ENCODE peak calls at places on chromosomes 6 and 20, in nine cellular contexts. C is GM23338, N is stomach, O is upper lobe of left lung, T is spleen, E is Panc1, U is SK-N-SH, V is breast epithelium, J is endothelial cell of umbilical vein. D is an unnamed sample.

GRCh38 chr6:39362487-39362865 is 40.0 kb upstream of the KCNK16 start:
- DNase-seq in C (peak; percentile 48), N (no peak), O (no peak), T (no peak), E (no peak), U (peak; percentile 50), V (no peak), J (no peak), D (no peak)

GRCh38 chr20:57746832-57747404 is 37.1 kb upstream of the PMEPA1 start:
- DNase-seq in C (no peak), N (no peak), O (no peak), T (peak; percentile 39), E (no peak), U (peak; percentile 70), V (no peak), J (no peak), D (no peak)

GRCh38 chr20:20820780-20821495 is 108.5 kb upstream of the RALGAPA2 start:
- DNase-seq in C (no peak), N (no peak), O (no peak), T (no peak), E (no peak), U (no peak), V (no peak), J (no peak), D (no peak)

GRCh38 chr6:148999921-149000589 is 253.2 kb downstream of the UST start:
- DNase-seq in C (no peak), N (peak; percentile 38), O (peak; percentile 63), T (no peak), E (no peak), U (no peak), V (peak; percentile 44), J (peak; percentile 53), D (no peak)

GRCh38 chr6:7468382-7469081 is 72.9 kb upstream of the DSP start:
- DNase-seq in C (no peak), N (no peak), O (no peak), T (no peak), E (no peak), U (peak; percentile 75), V (no peak), J (peak; percentile 21), D (no peak)

GRCh38 chr20:35601990-35602389 is 13.6 kb upstream of the SPAG4 start:
- DNase-seq in C (no peak), N (no peak), O (no peak), T (no peak), E (no peak), U (no peak), V (no peak), J (no peak), D (no peak)

GRCh38 chr6:170207586-170207985 is 83.3 kb downstream of the DLL1 start:
- DNase-seq in C (no peak), N (peak; percentile 8), O (no peak), T (peak; percentile 41), E (no peak), U (no peak), V (peak; percentile 10), J (no peak), D (no peak)

GRCh38 chr6:87573307-87574024 is 16.3 kb downstream of the RARS2 start:
- DNase-seq in C (no peak), N (no peak), O (no peak), T (no peak), E (no peak), U (no peak), V (no peak), J (no peak), D (no peak)

GRCh38 chr6:35611235-35611634 is 77.5 kb downstream of the FKBP5 start:
- DNase-seq in C (peak; percentile 39), N (no peak), O (no peak), T (no peak), E (no peak), U (no peak), V (no peak), J (no peak), D (no peak)

GRCh38 chr6:85192596-85192995 is 257.3 kb upstream of the NT5E start:
- DNase-seq in C (no peak), N (no peak), O (no peak), T (no peak), E (no peak), U (no peak), V (no peak), J (no peak), D (no peak)

GRCh38 chr6:43060755-43061633 is 1.6 kb downstream of the KLC4 start:
- DNase-seq in C (no peak), N (no peak), O (no peak), T (no peak), E (no peak), U (no peak), V (no peak), J (no peak), D (no peak)

GRCh38 chr6:112311950-112312547 is 35.1 kb upstream of the RFPL4B start:
- DNase-seq in C (peak; percentile 59), N (no peak), O (no peak), T (no peak), E (peak; percentile 25), U (peak; percentile 54), V (no peak), J (peak; percentile 51), D (no peak)

GRCh38 chr20:60466683-60467022 is 508.4 kb downstream of the CDH26 start:
- DNase-seq in C (no peak), N (no peak), O (no peak), T (no peak), E (no peak), U (no peak), V (no peak), J (no peak), D (no peak)

GRCh38 chr6:168124921-168125320 is 45.9 kb upstream of the FRMD1 start:
- DNase-seq in C (no peak), N (no peak), O (peak; percentile 16), T (peak; percentile 50), E (no peak), U (no peak), V (peak; percentile 5), J (no peak), D (no peak)

GRCh38 chr6:12656841-12657435 is 59.6 kb upstream of the PHACTR1 start:
- DNase-seq in C (no peak), N (no peak), O (no peak), T (no peak), E (no peak), U (no peak), V (no peak), J (no peak), D (no peak)

GRCh38 chr6:46378882-46379405 is 112.3 kb downstream of the RCAN2 start:
- DNase-seq in C (no peak), N (no peak), O (no peak), T (no peak), E (no peak), U (no peak), V (no peak), J (no peak), D (no peak)

GRCh38 chr20:21900431-21900830 is 195.0 kb downstream of the PAX1 start:
- DNase-seq in C (no peak), N (no peak), O (no peak), T (no peak), E (no peak), U (no peak), V (no peak), J (no peak), D (no peak)

GRCh38 chr20:24806896-24807676 is 142.0 kb upstream of the CST7 start:
- DNase-seq in C (no peak), N (no peak), O (no peak), T (peak; percentile 61), E (no peak), U (no peak), V (no peak), J (no peak), D (no peak)

GRCh38 chr6:11006060-11006459 is 38.0 kb downstream of the ELOVL2 start:
- DNase-seq in C (no peak), N (no peak), O (no peak), T (no peak), E (no peak), U (no peak), V (no peak), J (no peak), D (no peak)

GRCh38 chr6:32152414-32153251 is 894 bp upstream of the PRRT1 start:
- DNase-seq in C (peak; percentile 44), N (peak; percentile 28), O (no peak), T (no peak), E (no peak), U (peak; percentile 48), V (no peak), J (peak; percentile 30), D (no peak)
- TF ChIP-seq POLR2AphosphoS5 in C (no peak), N (no peak), O (no peak), T (no peak), E (no peak), U (no peak), V (no peak), J (no peak), D (no peak)

DNA sequence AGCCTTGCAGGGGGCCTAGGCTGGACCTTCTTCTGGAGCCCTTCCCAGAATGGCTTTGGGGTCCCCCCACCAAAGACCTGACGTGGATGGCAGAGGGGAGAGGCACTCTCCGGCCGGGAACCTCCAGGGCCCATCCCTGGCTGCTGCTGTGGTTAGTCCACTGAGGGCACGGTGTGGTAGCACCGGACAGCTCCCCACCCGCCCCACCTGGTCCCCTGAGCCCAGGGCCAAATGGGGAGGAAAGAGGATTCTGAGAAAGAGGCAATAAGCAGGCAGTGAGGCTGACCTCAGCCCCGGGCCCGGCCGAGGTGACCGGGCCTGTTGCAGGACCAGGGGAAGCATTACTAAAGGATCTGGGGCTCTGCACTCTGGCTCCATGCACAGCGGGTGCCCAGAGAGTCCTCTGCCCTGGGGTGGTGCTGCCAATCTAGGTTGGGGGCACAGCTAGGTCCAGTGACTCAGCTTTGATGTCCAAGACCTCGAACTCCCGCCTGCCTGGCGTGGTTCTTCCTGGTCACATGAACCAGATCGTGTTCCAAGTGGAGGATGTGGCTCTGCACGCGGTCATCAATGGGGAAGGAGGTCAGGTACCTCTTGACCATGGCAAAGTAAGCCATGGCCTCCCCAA is 2.2 kb downstream of the CENPB start:
- DNase-seq in C (no peak), N (no peak), O (no peak), T (peak; percentile 79), E (no peak), U (no peak), V (no peak), J (no peak), D (no peak)
- TF ChIP-seq POLR2AphosphoS5 in C (no peak), N (no peak), O (no peak), T (peak; percentile 12), E (peak; percentile 30), U (no peak), V (no peak), J (no peak), D (no peak)

DNA sequence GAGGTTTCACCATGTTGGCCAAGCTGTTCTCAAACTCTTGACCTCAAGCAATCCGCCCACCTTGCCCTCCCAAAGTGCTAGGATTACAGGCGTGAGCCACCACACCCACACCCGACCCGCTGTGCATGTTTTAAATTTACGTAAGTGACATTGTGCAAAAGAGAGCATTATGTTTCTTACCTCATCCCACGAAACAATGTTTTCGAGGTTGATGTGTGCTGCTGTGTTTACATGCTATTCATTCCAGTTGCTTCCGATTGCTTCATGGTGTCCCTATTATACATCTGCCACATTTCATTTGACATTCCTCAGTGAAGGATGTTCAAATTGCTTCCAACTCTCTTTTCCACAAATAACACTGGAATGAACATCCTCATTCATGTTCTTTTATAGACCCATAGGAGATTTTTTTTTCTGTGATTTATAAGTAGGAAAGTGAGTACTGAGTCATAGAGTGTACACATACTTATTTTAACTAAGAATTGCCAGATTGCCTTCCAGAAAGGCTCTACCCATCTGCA is 403.9 kb upstream of the JARID2 start:
- DNase-seq in C (no peak), N (no peak), O (peak; percentile 40), T (no peak), E (no peak), U (no peak), V (no peak), J (no peak), D (no peak)
- TF ChIP-seq POLR2AphosphoS5 in C (no peak), N (peak; percentile 92), O (peak; percentile 90), T (no peak), E (no peak), U (no peak), V (peak; percentile 44), J (no peak), D (no peak)

GRCh38 chr20:62675156-62675871 is 33.0 kb downstream of the SLCO4A1 start:
- DNase-seq in C (no peak), N (no peak), O (peak; percentile 63), T (no peak), E (no peak), U (peak; percentile 64), V (no peak), J (no peak), D (no peak)
- TF ChIP-seq POLR2AphosphoS5 in C (no peak), N (no peak), O (no peak), T (no peak), E (no peak), U (no peak), V (no peak), J (no peak), D (no peak)